ENCODE peak calls at places on chromosomes 4 and X, in six cellular contexts. P is thoracic aorta, C is astrocyte of the spinal cord, F is Panc1, O is T-helper 2 cell, H is NCI-H1048. R is an unnamed sample.

GRCh38 chrX:53308836-53309235 is 27.5 kb upstream of the IQSEC2 start:
- DNase-seq in F (no peak), P (no peak), O (no peak), C (no peak), H (no peak), R (no peak)

GRCh38 chr4:147362868-147363440 is 117.9 kb upstream of the EDNRA start:
- DNase-seq in P (no peak), O (no peak), F (no peak), H (no peak), C (peak), R (no peak)

GRCh38 chr4:118846981-118847380 is 11.1 kb upstream of the SEC24D start:
- DNase-seq in P (no peak), C (no peak), H (no peak), F (no peak), O (no peak), R (no peak)

GRCh38 chr4:42143996-42144395 is 8.5 kb downstream of the BEND4 start:
- DNase-seq in C (no peak), O (no peak), P (no peak), F (no peak), H (no peak), R (no peak)

GRCh38 chr4:119314356-119314755 is 7.6 kb downstream of the FABP2 start:
- DNase-seq in H (no peak), O (no peak), C (peak), F (no peak), P (no peak), R (no peak)

GRCh38 chr4:15149234-15149841 is 147.1 kb downstream of the CPEB2 start:
- DNase-seq in O (no peak), P (no peak), C (peak), F (no peak), H (no peak), R (no peak)

GRCh38 chr4:1793496-1793840 is 375 bp downstream of the FGFR3 start:
- DNase-seq in F (no peak), C (no peak), H (no peak), P (no peak), O (no peak), R (no peak)

GRCh38 chr4:98374643-98375042 is 113.5 kb downstream of the RAP1GDS1 start:
- DNase-seq in P (no peak), F (no peak), C (peak), H (no peak), O (no peak), R (no peak)

GRCh38 chr4:80266902-80267380 is 477 bp downstream of the FGF5 start:
- DNase-seq in F (no peak), C (peak), H (no peak), O (no peak), P (no peak), R (no peak)

GRCh38 chrX:132983496-132983895 is 25.1 kb upstream of the HS6ST2 start:
- DNase-seq in F (no peak), C (no peak), H (no peak), P (no peak), O (no peak), R (no peak)

GRCh38 chr4:40334591-40335507 is at the start of gene CHRNA9:
- DNase-seq in F (no peak), C (no peak), H (no peak), P (no peak), O (no peak), R (no peak)

GRCh38 chr4:88148560-88148959 is 9.9 kb downstream of the ABCG2 start:
- DNase-seq in C (no peak), O (no peak), H (no peak), P (no peak), F (no peak), R (no peak)

GRCh38 chr4:3098346-3098745 is 23.9 kb downstream of the HTT start:
- DNase-seq in C (no peak), P (no peak), F (no peak), H (no peak), O (no peak), R (no peak)

GRCh38 chr4:82851902-82852750 is 38.8 kb downstream of the SEC31A start:
- DNase-seq in O (no peak), P (no peak), H (no peak), C (peak), F (no peak), R (peak)

GRCh38 chr4:48939785-48940184 is 33.2 kb upstream of the OCIAD2 start:
- DNase-seq in P (no peak), O (no peak), F (peak), H (no peak), C (peak), R (peak)

GRCh38 chr4:5338511-5338910 is 287.2 kb downstream of the STK32B start:
- DNase-seq in C (no peak), P (no peak), F (no peak), H (no peak), O (no peak), R (no peak)

GRCh38 chrX:107574054-107574683 is 54.1 kb upstream of the PRPS1 start:
- DNase-seq in C (peak), F (no peak), P (no peak), H (no peak), O (no peak), R (no peak)

GRCh38 chr4:36676139-36677050 is 395.0 kb downstream of the DTHD1 start:
- DNase-seq in P (no peak), C (peak), O (no peak), H (no peak), F (no peak), R (no peak)

GRCh38 chr4:185624248-185624568 is 88.9 kb upstream of the PDLIM3 start:
- DNase-seq in F (no peak), O (no peak), H (no peak), C (no peak), P (no peak), R (no peak)

GRCh38 chr4:7021930-7022658 is 21.1 kb upstream of the TADA2B start:
- DNase-seq in F (peak), O (no peak), P (no peak), H (no peak), C (peak), R (no peak)

GRCh38 chrX:794311-794710 is 163.7 kb downstream of the SHOX start:
- DNase-seq in F (no peak), O (no peak), C (no peak), H (no peak), P (no peak), R (no peak)

GRCh38 chr4:55973650-55974049 is 24.9 kb downstream of the CEP135 start:
- DNase-seq in F (no peak), P (no peak), H (no peak), C (no peak), O (no peak), R (no peak)

GRCh38 chrX:71626576-71626975 is 8.3 kb upstream of the CXCR3 start:
- DNase-seq in O (no peak), P (no peak), H (no peak), C (no peak), F (no peak), R (no peak)

GRCh38 chr4:83331959-83332358 is 2.7 kb downstream of the HPSE start:
- DNase-seq in C (no peak), P (no peak), H (no peak), F (no peak), O (no peak), R (no peak)

GRCh38 chr4:105709081-105709450 is 482 bp downstream of the GSTCD start:
- DNase-seq in C (peak), F (no peak), O (peak), H (no peak), P (no peak), R (no peak)

GRCh38 chrX:23785564-23785963 is 2.6 kb downstream of the SAT1 start:
- DNase-seq in F (no peak), C (no peak), P (no peak), O (no peak), H (no peak), R (no peak)

GRCh38 chr4:168449740-168450442 is 30.4 kb downstream of the DDX60L start:
- DNase-seq in O (no peak), F (peak), C (peak), P (no peak), H (no peak), R (no peak)

GRCh38 chrX:46777971-46778810 is 19.3 kb upstream of the SLC9A7 start:
- DNase-seq in P (no peak), C (peak), F (no peak), O (no peak), H (no peak), R (no peak)

R was measured in SK-N-MC.